ENCODE peak calls at places on chromosome 21, in nine cellular contexts. One of them, this sample, is unnamed.
A peak's percentile ranks its signal among the peaks of the same experiment; 100 is the strongest.

GRCh38 chr21:24023936-24024335 is 1583.3 kb downstream of the MRPL39 start:
- DNase-seq in uterus: no peak
- DNase-seq in HepG2: no peak
- DNase-seq in IMR-90: no peak
- DNase-seq in PC-3: peak; percentile 20
- DNase-seq in endothelial cell of umbilical vein: peak; percentile 17
- DNase-seq in BE2C: peak; percentile 36
- DNase-seq in BJ: no peak
- DNase-seq in heart left ventricle: no peak
- DNase-seq in this sample: no peak

GRCh38 chr21:16533692-16534407 is 804.1 kb downstream of the USP25 start:
- DNase-seq in IMR-90: no peak
- DNase-seq in HepG2: no peak
- DNase-seq in endothelial cell of umbilical vein: no peak
- DNase-seq in uterus: no peak
- DNase-seq in BJ: no peak
- DNase-seq in heart left ventricle: no peak
- DNase-seq in PC-3: no peak
- DNase-seq in BE2C: peak; percentile 13
- DNase-seq in this sample: no peak

GRCh38 chr21:26027696-26028095 is 142.9 kb downstream of the APP start:
- DNase-seq in BJ: no peak
- DNase-seq in HepG2: no peak
- DNase-seq in uterus: no peak
- DNase-seq in PC-3: no peak
- DNase-seq in IMR-90: peak; percentile 16
- DNase-seq in heart left ventricle: no peak
- DNase-seq in endothelial cell of umbilical vein: no peak
- DNase-seq in BE2C: no peak
- DNase-seq in this sample: no peak

GRCh38 chr21:46599251-46599572 is 5.7 kb downstream of the S100B start:
- DNase-seq in IMR-90: peak; percentile 92
- DNase-seq in HepG2: peak; percentile 94
- DNase-seq in endothelial cell of umbilical vein: peak; percentile 95
- DNase-seq in BJ: peak; percentile 68
- DNase-seq in uterus: no peak
- DNase-seq in BE2C: no peak
- DNase-seq in PC-3: no peak
- DNase-seq in heart left ventricle: peak; percentile 68
- DNase-seq in this sample: no peak

GRCh38 chr21:14617040-14617393 is 70.9 kb upstream of the SAMSN1 start:
- DNase-seq in heart left ventricle: no peak
- DNase-seq in BE2C: no peak
- DNase-seq in BJ: no peak
- DNase-seq in PC-3: no peak
- DNase-seq in uterus: no peak
- DNase-seq in HepG2: no peak
- DNase-seq in IMR-90: no peak
- DNase-seq in endothelial cell of umbilical vein: no peak
- DNase-seq in this sample: no peak

GRCh38 chr21:46385846-46386725 is 62.1 kb downstream of the PCNT start:
- DNase-seq in IMR-90: no peak
- DNase-seq in BJ: no peak
- DNase-seq in uterus: no peak
- DNase-seq in HepG2: no peak
- DNase-seq in PC-3: no peak
- DNase-seq in BE2C: peak; percentile 53
- DNase-seq in endothelial cell of umbilical vein: no peak
- DNase-seq in heart left ventricle: no peak
- DNase-seq in this sample: peak; percentile 56

GRCh38 chr21:41163086-41163485 is 4.9 kb upstream of the BACE2 start:
- DNase-seq in endothelial cell of umbilical vein: no peak
- DNase-seq in HepG2: no peak
- DNase-seq in PC-3: no peak
- DNase-seq in IMR-90: no peak
- DNase-seq in heart left ventricle: no peak
- DNase-seq in BJ: no peak
- DNase-seq in BE2C: no peak
- DNase-seq in uterus: no peak
- DNase-seq in this sample: no peak

GRCh38 chr21:39334611-39335010 is 14.3 kb downstream of the HMGN1 start:
- DNase-seq in BE2C: no peak
- DNase-seq in endothelial cell of umbilical vein: no peak
- DNase-seq in BJ: no peak
- DNase-seq in heart left ventricle: no peak
- DNase-seq in HepG2: no peak
- DNase-seq in IMR-90: no peak
- DNase-seq in uterus: no peak
- DNase-seq in PC-3: no peak
- DNase-seq in this sample: no peak

GRCh38 chr21:15062566-15062965 is 2.2 kb downstream of the NRIP1 start:
- DNase-seq in uterus: no peak
- DNase-seq in endothelial cell of umbilical vein: peak; percentile 51
- DNase-seq in BE2C: no peak
- DNase-seq in HepG2: no peak
- DNase-seq in PC-3: peak; percentile 63
- DNase-seq in heart left ventricle: no peak
- DNase-seq in BJ: no peak
- DNase-seq in IMR-90: no peak
- DNase-seq in this sample: no peak

GRCh38 chr21:27454234-27454633 is 487.3 kb upstream of the ADAMTS5 start:
- DNase-seq in BJ: no peak
- DNase-seq in PC-3: no peak
- DNase-seq in endothelial cell of umbilical vein: peak; percentile 37
- DNase-seq in HepG2: no peak
- DNase-seq in uterus: no peak
- DNase-seq in heart left ventricle: no peak
- DNase-seq in IMR-90: no peak
- DNase-seq in BE2C: no peak
- DNase-seq in this sample: no peak

GRCh38 chr21:22444990-22445389 is 1446.8 kb downstream of the NCAM2 start:
- DNase-seq in uterus: no peak
- DNase-seq in IMR-90: no peak
- DNase-seq in endothelial cell of umbilical vein: no peak
- DNase-seq in BJ: no peak
- DNase-seq in HepG2: no peak
- DNase-seq in heart left ventricle: no peak
- DNase-seq in BE2C: no peak
- DNase-seq in PC-3: no peak
- DNase-seq in this sample: no peak

GRCh38 chr21:28018741-28019669 is 973.7 kb downstream of the LTN1 start:
- DNase-seq in IMR-90: peak; percentile 5
- DNase-seq in BE2C: peak; percentile 58
- DNase-seq in PC-3: peak; percentile 55
- DNase-seq in heart left ventricle: no peak
- DNase-seq in HepG2: no peak
- DNase-seq in endothelial cell of umbilical vein: no peak
- DNase-seq in BJ: no peak
- DNase-seq in uterus: no peak
- DNase-seq in this sample: peak; percentile 3

GRCh38 chr21:14916676-14917141 is 148.1 kb downstream of the NRIP1 start:
- DNase-seq in IMR-90: peak; percentile 66
- DNase-seq in uterus: no peak
- DNase-seq in endothelial cell of umbilical vein: no peak
- DNase-seq in PC-3: peak; percentile 91
- DNase-seq in heart left ventricle: no peak
- DNase-seq in BE2C: no peak
- DNase-seq in BJ: no peak
- DNase-seq in HepG2: no peak
- DNase-seq in this sample: no peak

GRCh38 chr21:15289896-15290841 is 225.4 kb upstream of the NRIP1 start:
- DNase-seq in endothelial cell of umbilical vein: no peak
- DNase-seq in PC-3: no peak
- DNase-seq in HepG2: peak; percentile 22
- DNase-seq in BJ: no peak
- DNase-seq in uterus: no peak
- DNase-seq in IMR-90: no peak
- DNase-seq in heart left ventricle: no peak
- DNase-seq in BE2C: peak; percentile 95
- DNase-seq in this sample: peak; percentile 76

GRCh38 chr21:34186119-34186719 is 112.8 kb downstream of the MRPS6 start:
- DNase-seq in BE2C: peak; percentile 73
- DNase-seq in HepG2: no peak
- DNase-seq in IMR-90: no peak
- DNase-seq in endothelial cell of umbilical vein: no peak
- DNase-seq in uterus: no peak
- DNase-seq in heart left ventricle: no peak
- DNase-seq in BJ: no peak
- DNase-seq in PC-3: no peak
- DNase-seq in this sample: no peak

GRCh38 chr21:17451364-17451869 is 61.4 kb upstream of the CXADR start:
- DNase-seq in endothelial cell of umbilical vein: peak; percentile 56
- DNase-seq in IMR-90: peak; percentile 89
- DNase-seq in heart left ventricle: no peak
- DNase-seq in PC-3: peak; percentile 45
- DNase-seq in BJ: no peak
- DNase-seq in uterus: no peak
- DNase-seq in HepG2: peak; percentile 28
- DNase-seq in BE2C: no peak
- DNase-seq in this sample: no peak

GRCh38 chr21:26405735-26406361 is 167.2 kb downstream of the CYYR1 start:
- DNase-seq in IMR-90: peak; percentile 72
- DNase-seq in BJ: no peak
- DNase-seq in PC-3: peak; percentile 88
- DNase-seq in uterus: no peak
- DNase-seq in HepG2: no peak
- DNase-seq in BE2C: peak; percentile 34
- DNase-seq in endothelial cell of umbilical vein: peak; percentile 20
- DNase-seq in heart left ventricle: no peak
- DNase-seq in this sample: no peak

GRCh38 chr21:23281917-23282316 is 2283.7 kb downstream of the NCAM2 start:
- DNase-seq in HepG2: no peak
- DNase-seq in BE2C: no peak
- DNase-seq in PC-3: no peak
- DNase-seq in heart left ventricle: no peak
- DNase-seq in IMR-90: no peak
- DNase-seq in endothelial cell of umbilical vein: no peak
- DNase-seq in BJ: no peak
- DNase-seq in uterus: no peak
- DNase-seq in this sample: no peak

DNA sequence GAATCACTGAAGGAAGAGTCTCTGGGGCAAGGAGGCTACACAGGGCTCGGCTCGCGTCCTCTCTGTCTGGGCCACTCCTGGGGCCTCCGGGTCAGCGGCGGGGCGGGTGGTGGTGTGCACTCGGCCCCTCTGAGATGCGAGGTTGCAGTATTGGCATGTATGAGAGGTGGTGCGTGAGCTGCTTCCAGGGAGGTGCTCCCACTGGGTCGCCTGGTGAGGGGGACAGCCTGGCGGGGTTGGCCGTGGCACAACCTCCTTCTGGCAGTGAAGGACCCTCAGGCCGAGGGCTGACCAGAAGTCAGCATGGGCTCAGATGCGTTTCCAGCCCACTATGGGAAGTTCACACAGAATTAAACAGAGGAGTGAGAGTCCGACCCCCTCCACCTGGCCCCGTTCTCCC is 38.5 kb upstream of the COL18A1 start:
- DNase-seq in endothelial cell of umbilical vein: no peak
- DNase-seq in heart left ventricle: no peak
- DNase-seq in PC-3: no peak
- DNase-seq in BE2C: no peak
- DNase-seq in BJ: no peak
- DNase-seq in uterus: no peak
- DNase-seq in HepG2: no peak
- DNase-seq in IMR-90: no peak
- DNase-seq in this sample: no peak
- H3K27me3 ChIP-seq in endothelial cell of umbilical vein: no peaks in the 10 kb centered on the region
- H3K27me3 ChIP-seq in heart left ventricle: no peaks in the 10 kb centered on the region
- H3K27me3 ChIP-seq in PC-3: no peaks in the 10 kb centered on the region
- H3K27me3 ChIP-seq in BE2C: no peaks in the 10 kb centered on the region
- H3K27me3 ChIP-seq in BJ: no peaks in the 10 kb centered on the region
- H3K27me3 ChIP-seq in uterus: no peaks in the 10 kb centered on the region
- H3K27me3 ChIP-seq in HepG2: no peaks in the 10 kb centered on the region
- H3K27me3 ChIP-seq in IMR-90: no peaks in the 10 kb centered on the region
- H3K27me3 ChIP-seq in this sample: no peaks in the 10 kb centered on the region

DNA sequence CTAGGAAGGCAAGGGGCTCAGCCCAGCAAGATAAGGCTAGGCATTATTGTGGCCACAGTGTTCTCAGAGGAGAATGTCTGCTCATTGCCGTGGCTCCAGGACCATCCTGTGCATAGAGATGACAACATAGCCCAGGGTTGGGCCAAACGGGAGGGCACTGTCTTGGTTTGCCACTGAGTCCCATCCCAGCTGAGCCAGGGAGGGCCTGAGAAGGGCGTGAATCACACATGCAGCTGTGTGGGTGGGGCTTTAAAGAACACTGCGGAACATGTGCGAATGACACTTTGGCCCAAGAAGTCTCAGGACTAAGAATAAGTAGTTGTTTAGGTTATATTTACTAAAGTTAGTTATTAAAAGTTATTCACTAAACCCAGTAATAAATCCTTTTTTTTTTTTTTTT is 18.5 kb downstream of the CHAF1B start:
- DNase-seq in BE2C: no peak
- DNase-seq in heart left ventricle: no peak
- DNase-seq in BJ: no peak
- DNase-seq in PC-3: no peak
- DNase-seq in uterus: no peak
- DNase-seq in IMR-90: no peak
- DNase-seq in endothelial cell of umbilical vein: no peak
- DNase-seq in HepG2: no peak
- DNase-seq in this sample: no peak
- H3K36me3 ChIP-seq in BE2C: peaks cover 30% of the 10 kb centered on the region
- H3K36me3 ChIP-seq in heart left ventricle: peaks cover 7% of the 10 kb centered on the region
- H3K36me3 ChIP-seq in BJ: peaks cover 1% of the 10 kb centered on the region
- H3K36me3 ChIP-seq in PC-3: peaks cover 25% of the 10 kb centered on the region
- H3K36me3 ChIP-seq in uterus: no peaks in the 10 kb centered on the region
- H3K36me3 ChIP-seq in IMR-90: peaks cover 7% of the 10 kb centered on the region
- H3K36me3 ChIP-seq in endothelial cell of umbilical vein: no peaks in the 10 kb centered on the region
- H3K36me3 ChIP-seq in HepG2: peaks cover 3% of the 10 kb centered on the region
- H3K36me3 ChIP-seq in this sample: peaks cover 13% of the 10 kb centered on the region

GRCh38 chr21:20720623-20721022 is 277.6 kb upstream of the NCAM2 start:
- DNase-seq in uterus: no peak
- DNase-seq in endothelial cell of umbilical vein: no peak
- DNase-seq in BE2C: no peak
- DNase-seq in PC-3: peak; percentile 63
- DNase-seq in HepG2: no peak
- DNase-seq in IMR-90: no peak
- DNase-seq in BJ: no peak
- DNase-seq in heart left ventricle: no peak
- DNase-seq in this sample: no peak

GRCh38 chr21:20721151-20721550 is 277.1 kb upstream of the NCAM2 start:
- DNase-seq in endothelial cell of umbilical vein: no peak
- DNase-seq in PC-3: no peak
- DNase-seq in HepG2: no peak
- DNase-seq in BE2C: no peak
- DNase-seq in heart left ventricle: no peak
- DNase-seq in BJ: no peak
- DNase-seq in uterus: no peak
- DNase-seq in IMR-90: no peak
- DNase-seq in this sample: no peak
- H3K4me3 ChIP-seq in endothelial cell of umbilical vein: no peak overlapping the region
- H3K4me3 ChIP-seq in PC-3: no peak overlapping the region
- H3K4me3 ChIP-seq in HepG2: no peak overlapping the region
- H3K4me3 ChIP-seq in BE2C: no peak overlapping the region
- H3K4me3 ChIP-seq in heart left ventricle: no peak overlapping the region
- H3K4me3 ChIP-seq in BJ: no peak overlapping the region
- H3K4me3 ChIP-seq in uterus: no peak overlapping the region
- H3K4me3 ChIP-seq in IMR-90: no peak overlapping the region
- H3K4me3 ChIP-seq in this sample: no peak overlapping the region

DNA sequence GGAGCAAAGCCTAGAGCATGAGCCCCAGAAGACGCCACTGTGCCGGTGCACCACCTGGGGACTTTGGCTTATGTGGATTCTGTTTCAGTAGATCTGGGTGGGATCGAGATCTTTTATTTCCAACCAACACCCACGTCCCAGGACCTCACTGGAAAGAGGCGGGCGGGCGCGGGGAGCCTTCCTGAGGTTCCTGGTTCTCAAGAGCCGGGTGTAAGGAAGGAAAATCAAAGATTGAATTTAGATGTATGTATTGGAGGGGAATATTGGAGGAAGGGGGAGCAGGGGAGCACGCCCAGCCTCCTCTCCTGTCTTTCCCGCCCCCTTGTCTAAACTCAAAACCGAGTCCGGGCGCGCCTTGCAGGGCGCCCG is 6.2 kb upstream of the OLIG2 start:
- DNase-seq in PC-3: no peak
- DNase-seq in uterus: no peak
- DNase-seq in endothelial cell of umbilical vein: no peak
- DNase-seq in IMR-90: no peak
- DNase-seq in BJ: no peak
- DNase-seq in heart left ventricle: no peak
- DNase-seq in HepG2: no peak
- DNase-seq in BE2C: no peak
- DNase-seq in this sample: no peak
- H3K27me3 ChIP-seq in PC-3: peaks cover 63% of the 10 kb centered on the region
- H3K27me3 ChIP-seq in uterus: no peaks in the 10 kb centered on the region
- H3K27me3 ChIP-seq in endothelial cell of umbilical vein: peaks cover 72% of the 10 kb centered on the region
- H3K27me3 ChIP-seq in IMR-90: peaks cover 78% of the 10 kb centered on the region
- H3K27me3 ChIP-seq in BJ: peaks cover 58% of the 10 kb centered on the region
- H3K27me3 ChIP-seq in heart left ventricle: peaks cover 52% of the 10 kb centered on the region
- H3K27me3 ChIP-seq in HepG2: peaks cover 16% of the 10 kb centered on the region
- H3K27me3 ChIP-seq in BE2C: peaks cover 94% of the 10 kb centered on the region
- H3K27me3 ChIP-seq in this sample: peaks cover 87% of the 10 kb centered on the region